ENCODE peak calls at places on chromosome 13, in five cellular contexts. F is A549, N is GM12878, C is K562, O is H1. S is an unnamed sample.

GRCh38 chr13:46614582-46614981 is 61.6 kb downstream of the LRCH1 start:
- DNase-seq in F (peak; percentile 61), N (no peak), C (no peak), O (no peak), S (no peak)

GRCh38 chr13:35992964-35993363 is 138.2 kb downstream of the DCLK1 start:
- DNase-seq in F (no peak), N (no peak), C (no peak), O (no peak), S (no peak)

GRCh38 chr13:77502104-77502720 is 33.3 kb upstream of the SCEL start:
- DNase-seq in F (no peak), N (no peak), C (no peak), O (no peak), S (no peak)

GRCh38 chr13:111153977-111154332 is 38.8 kb downstream of the ARHGEF7 start:
- DNase-seq in F (no peak), N (no peak), C (peak; percentile 60), O (no peak), S (no peak)

GRCh38 chr13:112740502-112741131 is 50.8 kb downstream of the ATP11A start:
- DNase-seq in F (no peak), N (no peak), C (peak; percentile 37), O (no peak), S (no peak)

GRCh38 chr13:99382428-99383133 is 75.4 kb upstream of the GPR183 start:
- DNase-seq in F (no peak), N (no peak), C (no peak), O (no peak), S (no peak)

GRCh38 chr13:60214213-60215079 is 50.7 kb upstream of the DIAPH3 start:
- DNase-seq in F (no peak), N (no peak), C (no peak), O (no peak), S (no peak)

GRCh38 chr13:110853235-110853721 is 61.6 kb downstream of the ANKRD10 start:
- DNase-seq in F (no peak), N (no peak), C (no peak), O (no peak), S (no peak)

GRCh38 chr13:31008400-31009115 is 76.1 kb downstream of the TEX26 start:
- DNase-seq in F (no peak), N (no peak), C (no peak), O (no peak), S (no peak)

GRCh38 chr13:113550453-113550852 is 34.1 kb upstream of the TFDP1 start:
- DNase-seq in F (no peak), N (no peak), C (no peak), O (no peak), S (no peak)

GRCh38 chr13:80171096-80171495 is 169.8 kb downstream of the SPRY2 start:
- DNase-seq in F (no peak), N (no peak), C (no peak), O (no peak), S (no peak)

GRCh38 chr13:99646866-99647592 is 145.8 kb downstream of the TM9SF2 start:
- DNase-seq in F (no peak), N (no peak), C (no peak), O (no peak), S (no peak)

DNA sequence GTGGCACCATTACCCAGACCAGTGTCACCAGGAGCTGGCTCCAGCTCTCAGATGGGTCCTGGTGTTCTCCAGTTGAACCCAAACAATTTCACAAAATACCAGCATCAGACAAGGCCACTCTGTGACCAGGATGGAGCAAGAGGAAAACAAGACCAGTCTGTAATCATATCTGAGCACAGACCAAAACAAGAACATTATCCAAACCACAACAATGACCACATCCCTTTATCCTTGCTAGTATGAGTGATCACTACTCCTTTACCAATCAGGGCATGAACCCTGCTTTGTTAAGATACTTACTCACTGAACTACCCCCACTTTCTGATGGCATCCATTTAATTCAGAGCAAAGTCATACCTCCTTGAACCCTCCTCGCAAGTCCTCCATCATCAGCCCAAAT is 145.9 kb downstream of the NUFIP1 start:
- DNase-seq in F (no peak), N (no peak), C (no peak), O (no peak), S (no peak)
- TF ChIP-seq CHD2 in F (no peak), N (no peak), C (no peak), O (no peak), S (no peak)

DNA sequence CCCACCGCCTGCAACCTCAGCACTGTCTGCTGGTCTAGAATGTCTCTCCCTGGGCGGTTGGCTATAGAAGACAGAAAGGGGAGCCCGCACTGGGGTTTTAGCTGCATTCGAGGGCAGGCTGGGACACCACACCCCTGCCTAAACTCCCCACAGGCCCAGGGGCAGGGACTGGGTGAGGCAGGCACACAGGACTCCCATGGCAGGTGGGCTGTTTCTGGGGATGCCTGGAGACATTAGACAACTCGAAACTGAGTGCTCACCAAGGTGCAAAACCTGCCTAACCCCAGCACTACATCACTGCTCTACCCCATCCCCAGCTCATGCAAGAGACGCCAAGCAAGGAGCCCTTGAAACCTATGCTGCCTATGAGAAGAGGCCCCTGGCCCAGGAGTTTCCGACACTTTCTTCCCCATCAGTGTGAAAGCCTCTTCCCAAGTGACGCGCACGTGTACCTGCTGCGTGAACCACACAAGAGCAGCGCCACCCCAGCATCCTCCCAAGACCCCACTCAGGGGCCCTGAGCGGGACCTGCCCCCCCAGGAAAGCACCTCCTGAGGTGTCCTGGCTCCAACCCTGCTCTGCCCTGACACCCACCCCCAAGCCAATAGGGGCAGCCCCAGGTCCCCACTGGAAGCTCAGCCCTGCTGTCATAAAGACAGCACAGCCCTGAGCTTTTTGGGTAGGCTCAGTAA is 121.2 kb downstream of the TUBA3C start:
- DNase-seq in F (no peak), N (no peak), C (no peak), O (no peak), S (no peak)
- TF ChIP-seq CHD2 in F (no peak), N (no peak), C (no peak), O (no peak), S (no peak)

GRCh38 chr13:37736040-37736439 is 133.5 kb downstream of the TRPC4 start:
- DNase-seq in F (no peak), N (no peak), C (no peak), O (no peak), S (no peak)
- TF ChIP-seq CHD2 in F (no peak), N (no peak), C (no peak), O (no peak), S (no peak)

DNA sequence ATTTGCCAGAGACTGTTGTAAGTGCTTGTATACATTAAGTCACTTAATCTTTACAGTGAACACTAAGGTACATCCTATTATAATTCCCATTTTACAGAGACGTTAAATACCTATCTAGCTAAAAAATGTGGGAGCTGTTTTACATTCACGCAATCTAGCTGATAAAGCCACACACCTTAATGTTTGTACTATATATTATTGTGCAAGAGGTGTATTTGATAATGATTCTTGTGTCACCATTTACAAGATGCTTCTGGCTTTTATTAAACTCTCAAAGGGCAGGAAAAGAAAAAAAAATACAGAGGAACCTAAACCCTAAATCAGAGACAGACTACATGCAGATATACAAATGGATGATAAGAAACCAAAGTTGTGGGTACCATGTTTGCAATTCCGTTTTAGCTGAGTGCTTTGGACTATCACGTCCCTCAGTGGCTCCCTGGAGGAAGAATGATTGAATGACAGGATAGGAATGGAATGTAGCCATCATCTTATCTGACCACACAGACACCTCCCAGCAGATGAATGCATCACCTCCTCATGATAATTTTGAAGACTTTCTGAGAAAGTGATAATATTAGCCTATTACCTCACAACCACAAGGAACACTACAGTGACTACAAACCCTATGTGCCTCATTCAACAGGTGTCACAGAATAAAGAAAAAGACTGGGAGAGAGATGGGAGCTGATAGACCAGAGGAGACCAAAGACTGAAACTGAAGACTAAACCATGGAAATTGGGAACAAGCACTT is 230.5 kb upstream of the SERP2 start:
- DNase-seq in F (peak; percentile 66), N (no peak), C (peak; percentile 37), O (no peak), S (no peak)
- TF ChIP-seq CHD2 in F (no peak), N (no peak), C (no peak), O (no peak), S (no peak)

DNA sequence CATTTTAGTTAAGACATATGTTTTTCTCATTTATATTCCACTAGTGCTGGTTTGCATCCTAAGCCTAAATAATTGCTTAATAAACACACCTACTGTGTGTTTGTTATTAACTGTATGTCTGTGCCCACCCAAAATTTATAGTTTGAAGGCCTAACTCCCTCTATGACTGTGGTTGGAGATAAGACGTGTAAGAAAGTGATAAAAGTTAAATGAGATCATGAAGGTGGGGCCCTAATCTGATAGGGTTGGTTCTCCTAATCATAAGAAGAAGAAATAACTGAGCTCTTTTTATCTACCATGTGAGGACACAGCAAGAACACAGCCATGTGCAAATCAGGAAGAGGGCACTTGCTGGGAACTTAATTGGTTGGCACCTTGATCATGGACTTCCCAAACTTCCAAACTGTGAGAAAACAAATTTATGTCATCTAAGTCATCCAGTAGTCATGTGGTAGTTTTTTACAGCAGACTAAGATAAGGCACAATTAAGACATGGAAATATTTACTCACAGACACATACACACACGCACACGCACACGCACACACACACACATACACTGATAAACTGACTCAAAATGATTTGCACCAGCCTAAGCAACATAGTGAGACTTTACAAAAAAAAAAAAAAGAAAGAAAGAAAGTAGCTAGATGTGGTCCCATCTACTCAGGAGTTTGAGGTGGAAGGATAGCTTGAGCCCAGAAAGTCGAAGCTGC is 662.1 kb downstream of the PCDH9 start:
- DNase-seq in F (no peak), N (no peak), C (no peak), O (no peak), S (no peak)
- TF ChIP-seq CHD2 in F (no peak), N (no peak), C (no peak), O (no peak), S (no peak)

GRCh38 chr13:28314879-28315278 is 176.5 kb downstream of the PAN3 start:
- DNase-seq in F (no peak), N (no peak), C (no peak), O (no peak), S (no peak)
- TF ChIP-seq CHD2 in F (no peak), N (no peak), C (no peak), O (no peak), S (no peak)